ENCODE peak calls at places on chromosomes 2 and 18, in four cellular contexts. One of them, this sample, is unnamed.

GRCh38 chr2:169363570-169364150 is 1.3 kb upstream of the LRP2 start:
- DNase-seq in AG09309: no peak
- DNase-seq in stimulated activated CD4-positive, alpha-beta T cell treated with anti-CD3 and anti-CD28 coated beads, TNF-alpha, amount 100 ng/mL, for 1 hour: no peak
- DNase-seq in thoracic aorta: no peak
- DNase-seq in this sample: no peak

GRCh38 chr2:69384618-69385081 is 2.4 kb downstream of the GFPT1 start:
- DNase-seq in AG09309: no peak
- DNase-seq in stimulated activated CD4-positive, alpha-beta T cell treated with anti-CD3 and anti-CD28 coated beads, TNF-alpha, amount 100 ng/mL, for 1 hour: no peak
- DNase-seq in thoracic aorta: no peak
- DNase-seq in this sample: no peak

GRCh38 chr2:206716607-206717006 is 1.6 kb downstream of the DYTN start:
- DNase-seq in thoracic aorta: no peak
- DNase-seq in stimulated activated CD4-positive, alpha-beta T cell treated with anti-CD3 and anti-CD28 coated beads, TNF-alpha, amount 100 ng/mL, for 1 hour: no peak
- DNase-seq in AG09309: no peak
- DNase-seq in this sample: no peak

GRCh38 chr2:73053316-73054114 is 18.0 kb downstream of the SFXN5 start:
- DNase-seq in stimulated activated CD4-positive, alpha-beta T cell treated with anti-CD3 and anti-CD28 coated beads, TNF-alpha, amount 100 ng/mL, for 1 hour: no peak
- DNase-seq in AG09309: peak; percentile 28
- DNase-seq in thoracic aorta: no peak
- DNase-seq in this sample: peak; percentile 50

GRCh38 chr2:109554758-109555157 is 59.0 kb downstream of the SEPTIN10 start:
- DNase-seq in AG09309: no peak
- DNase-seq in thoracic aorta: no peak
- DNase-seq in stimulated activated CD4-positive, alpha-beta T cell treated with anti-CD3 and anti-CD28 coated beads, TNF-alpha, amount 100 ng/mL, for 1 hour: no peak
- DNase-seq in this sample: no peak

GRCh38 chr18:63881851-63882250 is 5.7 kb upstream of the SERPINB2 start:
- DNase-seq in AG09309: no peak
- DNase-seq in stimulated activated CD4-positive, alpha-beta T cell treated with anti-CD3 and anti-CD28 coated beads, TNF-alpha, amount 100 ng/mL, for 1 hour: no peak
- DNase-seq in thoracic aorta: no peak
- DNase-seq in this sample: no peak

GRCh38 chr2:160294339-160294803 is 94.3 kb upstream of the ITGB6 start:
- DNase-seq in AG09309: no peak
- DNase-seq in stimulated activated CD4-positive, alpha-beta T cell treated with anti-CD3 and anti-CD28 coated beads, TNF-alpha, amount 100 ng/mL, for 1 hour: no peak
- DNase-seq in thoracic aorta: no peak
- DNase-seq in this sample: no peak

GRCh38 chr2:55168221-55169154 is 63.6 kb downstream of the CLHC1 start:
- DNase-seq in AG09309: peak; percentile 46
- DNase-seq in stimulated activated CD4-positive, alpha-beta T cell treated with anti-CD3 and anti-CD28 coated beads, TNF-alpha, amount 100 ng/mL, for 1 hour: no peak
- DNase-seq in thoracic aorta: no peak
- DNase-seq in this sample: no peak

GRCh38 chr2:44392338-44392943 is 30.7 kb downstream of the CAMKMT start:
- DNase-seq in thoracic aorta: no peak
- DNase-seq in stimulated activated CD4-positive, alpha-beta T cell treated with anti-CD3 and anti-CD28 coated beads, TNF-alpha, amount 100 ng/mL, for 1 hour: no peak
- DNase-seq in AG09309: no peak
- DNase-seq in this sample: no peak

GRCh38 chr2:155310589-155310988 is 612.1 kb downstream of the KCNJ3 start:
- DNase-seq in thoracic aorta: no peak
- DNase-seq in AG09309: no peak
- DNase-seq in stimulated activated CD4-positive, alpha-beta T cell treated with anti-CD3 and anti-CD28 coated beads, TNF-alpha, amount 100 ng/mL, for 1 hour: no peak
- DNase-seq in this sample: no peak

GRCh38 chr2:219410390-219410789 is 7.8 kb upstream of the DES start:
- DNase-seq in AG09309: no peak
- DNase-seq in stimulated activated CD4-positive, alpha-beta T cell treated with anti-CD3 and anti-CD28 coated beads, TNF-alpha, amount 100 ng/mL, for 1 hour: no peak
- DNase-seq in thoracic aorta: no peak
- DNase-seq in this sample: no peak

GRCh38 chr2:240685771-240686371 is 3.2 kb upstream of the AQP12B start:
- DNase-seq in thoracic aorta: no peak
- DNase-seq in AG09309: no peak
- DNase-seq in stimulated activated CD4-positive, alpha-beta T cell treated with anti-CD3 and anti-CD28 coated beads, TNF-alpha, amount 100 ng/mL, for 1 hour: no peak
- DNase-seq in this sample: no peak

GRCh38 chr2:162085090-162085891 is 11.3 kb upstream of the DPP4 start:
- DNase-seq in AG09309: peak; percentile 97
- DNase-seq in stimulated activated CD4-positive, alpha-beta T cell treated with anti-CD3 and anti-CD28 coated beads, TNF-alpha, amount 100 ng/mL, for 1 hour: no peak
- DNase-seq in thoracic aorta: no peak
- DNase-seq in this sample: no peak

GRCh38 chr18:22822024-22822423 is 111.1 kb upstream of the RBBP8 start:
- DNase-seq in AG09309: no peak
- DNase-seq in thoracic aorta: no peak
- DNase-seq in stimulated activated CD4-positive, alpha-beta T cell treated with anti-CD3 and anti-CD28 coated beads, TNF-alpha, amount 100 ng/mL, for 1 hour: no peak
- DNase-seq in this sample: no peak

GRCh38 chr2:233460726-233461431 is 105.7 kb downstream of the USP40 start:
- DNase-seq in thoracic aorta: no peak
- DNase-seq in stimulated activated CD4-positive, alpha-beta T cell treated with anti-CD3 and anti-CD28 coated beads, TNF-alpha, amount 100 ng/mL, for 1 hour: no peak
- DNase-seq in AG09309: no peak
- DNase-seq in this sample: no peak

GRCh38 chr2:223121317-223121716 is 69.3 kb downstream of the KCNE4 start:
- DNase-seq in stimulated activated CD4-positive, alpha-beta T cell treated with anti-CD3 and anti-CD28 coated beads, TNF-alpha, amount 100 ng/mL, for 1 hour: no peak
- DNase-seq in thoracic aorta: no peak
- DNase-seq in AG09309: no peak
- DNase-seq in this sample: no peak

GRCh38 chr2:217919781-217920351 is 82.9 kb downstream of the TNS1 start:
- DNase-seq in AG09309: no peak
- DNase-seq in thoracic aorta: no peak
- DNase-seq in stimulated activated CD4-positive, alpha-beta T cell treated with anti-CD3 and anti-CD28 coated beads, TNF-alpha, amount 100 ng/mL, for 1 hour: no peak
- DNase-seq in this sample: peak; percentile 88

GRCh38 chr2:38691994-38692393 is 26.1 kb downstream of the GALM start:
- DNase-seq in thoracic aorta: no peak
- DNase-seq in stimulated activated CD4-positive, alpha-beta T cell treated with anti-CD3 and anti-CD28 coated beads, TNF-alpha, amount 100 ng/mL, for 1 hour: no peak
- DNase-seq in AG09309: no peak
- DNase-seq in this sample: no peak

GRCh38 chr2:177669625-177670330 is 277.2 kb downstream of the AGPS start:
- DNase-seq in stimulated activated CD4-positive, alpha-beta T cell treated with anti-CD3 and anti-CD28 coated beads, TNF-alpha, amount 100 ng/mL, for 1 hour: no peak
- DNase-seq in thoracic aorta: no peak
- DNase-seq in AG09309: no peak
- DNase-seq in this sample: no peak

GRCh38 chr18:22115573-22115972 is 53.8 kb upstream of the GATA6 start:
- DNase-seq in stimulated activated CD4-positive, alpha-beta T cell treated with anti-CD3 and anti-CD28 coated beads, TNF-alpha, amount 100 ng/mL, for 1 hour: no peak
- DNase-seq in AG09309: no peak
- DNase-seq in thoracic aorta: no peak
- DNase-seq in this sample: no peak

GRCh38 chr18:33369711-33370449 is 70.6 kb downstream of the CCDC178 start:
- DNase-seq in thoracic aorta: no peak
- DNase-seq in stimulated activated CD4-positive, alpha-beta T cell treated with anti-CD3 and anti-CD28 coated beads, TNF-alpha, amount 100 ng/mL, for 1 hour: no peak
- DNase-seq in AG09309: no peak
- DNase-seq in this sample: no peak

GRCh38 chr18:79915161-79916127 is 36.0 kb downstream of the SLC66A2 start:
- DNase-seq in stimulated activated CD4-positive, alpha-beta T cell treated with anti-CD3 and anti-CD28 coated beads, TNF-alpha, amount 100 ng/mL, for 1 hour: no peak
- DNase-seq in AG09309: no peak
- DNase-seq in thoracic aorta: no peak
- DNase-seq in this sample: peak; percentile 66

GRCh38 chr18:77762632-77763031 is 513.0 kb downstream of the GALR1 start:
- DNase-seq in AG09309: no peak
- DNase-seq in stimulated activated CD4-positive, alpha-beta T cell treated with anti-CD3 and anti-CD28 coated beads, TNF-alpha, amount 100 ng/mL, for 1 hour: no peak
- DNase-seq in thoracic aorta: no peak
- DNase-seq in this sample: no peak

GRCh38 chr2:133570547-133570946 is 2.3 kb upstream of the NCKAP5 start:
- DNase-seq in thoracic aorta: no peak
- DNase-seq in stimulated activated CD4-positive, alpha-beta T cell treated with anti-CD3 and anti-CD28 coated beads, TNF-alpha, amount 100 ng/mL, for 1 hour: no peak
- DNase-seq in AG09309: no peak
- DNase-seq in this sample: no peak

GRCh38 chr2:97936199-97936598 is 59.5 kb downstream of the TMEM131 start:
- DNase-seq in AG09309: no peak
- DNase-seq in thoracic aorta: no peak
- DNase-seq in stimulated activated CD4-positive, alpha-beta T cell treated with anti-CD3 and anti-CD28 coated beads, TNF-alpha, amount 100 ng/mL, for 1 hour: no peak
- DNase-seq in this sample: no peak

GRCh38 chr2:227862227-227862740 is 9.1 kb upstream of the DAW1 start:
- DNase-seq in thoracic aorta: no peak
- DNase-seq in AG09309: no peak
- DNase-seq in stimulated activated CD4-positive, alpha-beta T cell treated with anti-CD3 and anti-CD28 coated beads, TNF-alpha, amount 100 ng/mL, for 1 hour: no peak
- DNase-seq in this sample: no peak

GRCh38 chr2:238697193-238698191 is 150.4 kb upstream of the TWIST2 start:
- DNase-seq in thoracic aorta: no peak
- DNase-seq in stimulated activated CD4-positive, alpha-beta T cell treated with anti-CD3 and anti-CD28 coated beads, TNF-alpha, amount 100 ng/mL, for 1 hour: no peak
- DNase-seq in AG09309: no peak
- DNase-seq in this sample: peak; percentile 67

GRCh38 chr2:74983606-74984005 is 25.2 kb downstream of the POLE4 start:
- DNase-seq in stimulated activated CD4-positive, alpha-beta T cell treated with anti-CD3 and anti-CD28 coated beads, TNF-alpha, amount 100 ng/mL, for 1 hour: no peak
- DNase-seq in AG09309: no peak
- DNase-seq in thoracic aorta: no peak
- DNase-seq in this sample: no peak

GRCh38 chr2:205218056-205218455 is 464.2 kb upstream of the NRP2 start:
- DNase-seq in AG09309: no peak
- DNase-seq in stimulated activated CD4-positive, alpha-beta T cell treated with anti-CD3 and anti-CD28 coated beads, TNF-alpha, amount 100 ng/mL, for 1 hour: no peak
- DNase-seq in thoracic aorta: no peak
- DNase-seq in this sample: no peak

GRCh38 chr2:106061971-106062370 is 132.1 kb downstream of the UXS1 start:
- DNase-seq in thoracic aorta: no peak
- DNase-seq in AG09309: no peak
- DNase-seq in stimulated activated CD4-positive, alpha-beta T cell treated with anti-CD3 and anti-CD28 coated beads, TNF-alpha, amount 100 ng/mL, for 1 hour: no peak
- DNase-seq in this sample: no peak

GRCh38 chr2:120867290-120868231 is 131.9 kb downstream of the GLI2 start:
- DNase-seq in stimulated activated CD4-positive, alpha-beta T cell treated with anti-CD3 and anti-CD28 coated beads, TNF-alpha, amount 100 ng/mL, for 1 hour: no peak
- DNase-seq in thoracic aorta: peak; percentile 68
- DNase-seq in AG09309: no peak
- DNase-seq in this sample: peak; percentile 92

GRCh38 chr18:47997338-47997780 is 66.9 kb upstream of the SMAD2 start:
- DNase-seq in stimulated activated CD4-positive, alpha-beta T cell treated with anti-CD3 and anti-CD28 coated beads, TNF-alpha, amount 100 ng/mL, for 1 hour: no peak
- DNase-seq in AG09309: no peak
- DNase-seq in thoracic aorta: no peak
- DNase-seq in this sample: no peak

GRCh38 chr2:170771049-170771937 is 1.1 kb downstream of the ERICH2 start:
- DNase-seq in stimulated activated CD4-positive, alpha-beta T cell treated with anti-CD3 and anti-CD28 coated beads, TNF-alpha, amount 100 ng/mL, for 1 hour: no peak
- DNase-seq in thoracic aorta: no peak
- DNase-seq in AG09309: no peak
- DNase-seq in this sample: peak; percentile 75

This sample was measured in coronary artery.